ENCODE peak calls at places on chromosomes 3 and 15, in six cellular contexts. P is GM12878; C is stimulated activated CD4-positive, alpha-beta T cell treated with anti-CD3 and anti-CD28 coated beads, Interleukin-2, amount 100 ng/mL, for 48 hours; A is neural crest cell; O is SHP77 treated with DMSO at 0.1 percent for 48 hours; I is bronchial epithelial cell. V is an unnamed sample.

GRCh38 chr3:120396469-120396868 is 47.3 kb upstream of the LRRC58 start:
- DNase-seq in P (no peak), C (no peak), A (no peak), O (no peak), I (no peak), V (peak)

GRCh38 chr15:70582143-70582945 is 181.0 kb downstream of the UACA start:
- DNase-seq in P (no peak), C (no peak), A (no peak), O (no peak), I (no peak), V (no peak)

GRCh38 chr15:68310811-68311463 is 33.4 kb downstream of the FEM1B start:
- DNase-seq in P (no peak), C (no peak), A (no peak), O (no peak), I (no peak), V (no peak)

GRCh38 chr3:86949850-86950249 is 41.1 kb downstream of the VGLL3 start:
- DNase-seq in P (no peak), C (no peak), A (no peak), O (no peak), I (peak), V (no peak)

GRCh38 chr15:90205886-90206285 is 4.8 kb downstream of the SEMA4B start:
- DNase-seq in P (no peak), C (no peak), A (no peak), O (no peak), I (peak), V (no peak)

GRCh38 chr15:26772588-26773484 is at the start of gene GABRB3:
- DNase-seq in P (no peak), C (no peak), A (peak), O (peak), I (no peak), V (peak)

GRCh38 chr3:55467099-55467498 is 20.0 kb downstream of the WNT5A start:
- DNase-seq in P (no peak), C (no peak), A (no peak), O (no peak), I (no peak), V (no peak)

GRCh38 chr3:157147099-157147803 is 12.7 kb downstream of the CCNL1 start:
- DNase-seq in P (no peak), C (no peak), A (no peak), O (no peak), I (no peak), V (no peak)

GRCh38 chr3:79968418-79968817 is 200.6 kb upstream of the ROBO1 start:
- DNase-seq in P (no peak), C (no peak), A (no peak), O (no peak), I (no peak), V (no peak)

GRCh38 chr3:50390523-50391177 is 31.3 kb upstream of the TMEM115 start:
- DNase-seq in P (no peak), C (no peak), A (no peak), O (peak), I (peak), V (peak)

GRCh38 chr15:98898122-98898521 is 109.5 kb downstream of the PGPEP1L start:
- DNase-seq in P (no peak), C (no peak), A (no peak), O (no peak), I (no peak), V (no peak)

GRCh38 chr15:89363770-89364169 is 29.1 kb upstream of the POLG start:
- DNase-seq in P (no peak), C (no peak), A (no peak), O (no peak), I (no peak), V (no peak)

GRCh38 chr15:49832421-49832980 is 211.7 kb downstream of the DTWD1 start:
- DNase-seq in P (no peak), C (no peak), A (no peak), O (no peak), I (peak), V (no peak)

GRCh38 chr3:2856062-2856792 is 253.9 kb downstream of the IL5RA start:
- DNase-seq in P (no peak), C (no peak), A (no peak), O (no peak), I (no peak), V (no peak)

GRCh38 chr3:113129168-113129567 is 82.2 kb upstream of the BOC start:
- DNase-seq in P (no peak), C (no peak), A (no peak), O (no peak), I (no peak), V (no peak)

V was measured in globus pallidus.